ENCODE peak calls at places on chromosomes 3 and 15, in eight cellular contexts. V, Y, K, D, S, A, O and J are unnamed samples. For H3K9me3, the result is how much of the 10 kb centered on the place peaks cover.

GRCh38 chr3:158700559-158700958 is 28.1 kb upstream of the LXN start:
- DNase-seq in S (peak), A (no peak), O (no peak), Y (no peak), D (no peak), V (peak), K (no peak), J (no peak)

GRCh38 chr15:78880242-78880533 is 7.5 kb downstream of the MORF4L1 start:
- DNase-seq in S (peak), A (no peak), O (no peak), K (no peak), V (no peak), D (no peak), Y (no peak), J (no peak)

GRCh38 chr15:32028921-32029320 is 1.4 kb upstream of the CHRNA7 start:
- DNase-seq in D (no peak), A (no peak), Y (no peak), S (no peak), V (no peak), K (no peak), O (peak), J (no peak)

GRCh38 chr3:125313060-125313635 is 62.0 kb downstream of the ZNF148 start:
- DNase-seq in O (no peak), S (no peak), Y (no peak), A (no peak), K (no peak), D (no peak), V (no peak), J (no peak)

GRCh38 chr3:146026547-146026946 is 134.4 kb downstream of the PLOD2 start:
- DNase-seq in Y (no peak), V (no peak), S (peak), A (no peak), O (no peak), D (no peak), K (no peak), J (no peak)

GRCh38 chr3:134972836-134973455 is 177.9 kb downstream of the EPHB1 start:
- DNase-seq in Y (no peak), O (no peak), D (no peak), S (no peak), V (no peak), A (no peak), K (no peak), J (no peak)

GRCh38 chr15:72227192-72227586 is 3.8 kb downstream of the PKM start:
- DNase-seq in D (peak), Y (no peak), K (no peak), S (peak), O (no peak), A (no peak), V (peak), J (no peak)

GRCh38 chr3:77149382-77149781 is 109.5 kb downstream of the ROBO2 start:
- DNase-seq in A (no peak), D (no peak), S (no peak), V (no peak), Y (no peak), O (no peak), K (no peak), J (no peak)

GRCh38 chr3:42347928-42348327 is 62.5 kb downstream of the LYZL4 start:
- DNase-seq in O (no peak), S (no peak), Y (no peak), V (no peak), D (no peak), A (no peak), K (no peak), J (no peak)

GRCh38 chr3:136960838-136961836 is 3.4 kb downstream of the IL20RB start:
- DNase-seq in S (peak), O (no peak), K (no peak), Y (no peak), D (no peak), V (no peak), A (no peak), J (no peak)

GRCh38 chr3:143581972-143582722 is 266.1 kb downstream of the SLC9A9 start:
- DNase-seq in D (no peak), Y (no peak), K (no peak), S (no peak), A (no peak), O (no peak), V (no peak), J (no peak)

GRCh38 chr15:91318976-91319714 is 219.1 kb downstream of the SV2B start:
- DNase-seq in D (no peak), S (no peak), K (no peak), Y (no peak), O (no peak), A (no peak), V (no peak), J (no peak)

GRCh38 chr3:141065258-141065657 is 14.1 kb downstream of the SPSB4 start:
- DNase-seq in A (no peak), S (no peak), V (no peak), Y (no peak), O (no peak), D (peak), K (no peak), J (no peak)

GRCh38 chr3:183597959-183598358 is 37.5 kb upstream of the KLHL24 start:
- DNase-seq in Y (no peak), D (no peak), O (no peak), A (no peak), V (no peak), S (no peak), K (no peak), J (no peak)

GRCh38 chr3:139353920-139354556 is 10.2 kb downstream of the MRPS22 start:
- DNase-seq in A (peak), K (no peak), V (peak), Y (no peak), S (peak), D (no peak), O (peak), J (no peak)
- TF ChIP-seq CTCF in A (peak), K (no peak), V (peak), Y (no peak), S (peak), D (peak), O (peak), J (peak)

GRCh38 chr15:25095179-25095578 is 140.4 kb downstream of the SNRPN start:
- DNase-seq in O (no peak), D (no peak), S (no peak), V (no peak), Y (no peak), K (no peak), A (no peak), J (no peak)
- H3K9me3 ChIP-seq in O (under half), D (half or more), S (under half), V (under half), Y (under half), K (half or more), A (under half), J (under half)

DNA sequence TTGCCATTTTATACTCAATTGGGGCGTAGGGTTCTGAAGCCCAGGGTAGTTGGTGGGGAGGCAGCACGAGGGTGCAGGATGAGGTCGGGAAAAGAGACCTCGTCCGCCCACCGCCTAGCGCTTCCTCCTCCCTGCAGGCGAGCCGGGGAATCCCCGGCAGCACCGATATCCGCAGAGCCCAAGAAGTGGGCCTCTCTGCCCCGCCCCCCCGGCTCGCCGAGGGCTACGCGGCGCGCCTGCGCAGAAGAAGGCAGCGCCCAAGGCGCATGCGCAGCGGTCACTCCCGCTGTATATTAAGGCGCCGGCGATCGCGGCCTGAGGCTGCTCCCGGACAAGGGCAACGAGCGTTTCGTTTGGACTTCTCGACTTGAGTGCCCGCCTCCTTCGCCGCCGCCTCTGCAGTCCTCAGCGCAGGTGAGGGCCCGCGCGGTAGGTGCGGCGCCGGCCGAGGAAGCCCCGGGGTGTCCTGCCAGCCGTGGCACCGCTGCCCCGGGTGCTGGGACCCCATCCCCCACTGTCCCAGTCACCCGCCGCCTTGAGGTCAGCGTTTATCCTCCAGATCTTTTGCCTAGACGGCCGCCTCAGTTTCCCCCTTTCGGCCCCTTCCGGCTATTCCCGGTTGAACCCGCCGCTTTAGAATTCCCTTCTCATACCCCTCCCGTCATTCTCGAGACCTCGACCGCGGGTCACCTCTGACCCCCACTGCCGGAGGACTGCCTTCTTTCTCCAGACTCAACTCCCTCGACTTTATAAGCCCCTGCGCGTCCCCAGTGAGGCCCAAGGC is at the start of gene ALAS1:
- DNase-seq in Y (peak), V (peak), O (peak), K (peak), A (peak), S (peak), D (peak), J (peak)
- TF ChIP-seq CTCF in Y (no peak), V (peak), O (no peak), K (no peak), A (no peak), S (no peak), D (peak), J (peak)

GRCh38 chr3:44722103-44722401 is 7.4 kb upstream of the ZNF501 start:
- DNase-seq in D (no peak), V (no peak), S (no peak), O (no peak), Y (no peak), A (no peak), K (no peak), J (no peak)
- H3K9me3 ChIP-seq in D (half or more), V (under half), S (half or more), O (under half), Y (under half), A (half or more), K (half or more), J (half or more)

GRCh38 chr15:34473840-34474239 is 36.2 kb upstream of the GOLGA8A start:
- DNase-seq in K (no peak), V (no peak), S (no peak), O (no peak), D (no peak), Y (no peak), A (no peak), J (no peak)
- TF ChIP-seq CTCF in K (no peak), V (no peak), S (no peak), O (no peak), D (no peak), Y (no peak), A (no peak), J (no peak)

DNA sequence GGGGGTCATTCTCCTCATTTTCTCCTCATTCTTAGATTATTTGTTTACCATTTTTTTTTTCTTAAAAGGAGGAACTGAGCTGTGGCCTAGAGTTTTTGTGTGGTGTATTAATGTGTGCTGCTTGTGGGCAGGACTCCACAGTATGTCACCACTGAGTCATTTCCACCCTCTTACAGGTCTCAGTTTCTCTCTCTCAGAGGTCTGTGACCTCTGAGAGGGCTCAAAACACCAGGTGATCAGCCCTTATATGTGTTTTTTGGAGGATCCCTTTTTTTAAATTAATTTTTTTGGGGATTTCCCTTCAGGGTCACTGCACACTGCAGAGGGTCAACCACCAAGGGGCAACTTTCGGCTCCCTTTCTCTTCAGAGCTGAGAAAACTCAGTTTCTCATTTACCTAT is 166.4 kb downstream of the SUCNR1 start:
- DNase-seq in S (no peak), K (no peak), O (no peak), A (no peak), V (no peak), D (no peak), Y (no peak), J (no peak)
- H3K9me3 ChIP-seq in S (under half), K (under half), O (under half), A (under half), V (under half), D (under half), Y (under half), J (under half)

DNA sequence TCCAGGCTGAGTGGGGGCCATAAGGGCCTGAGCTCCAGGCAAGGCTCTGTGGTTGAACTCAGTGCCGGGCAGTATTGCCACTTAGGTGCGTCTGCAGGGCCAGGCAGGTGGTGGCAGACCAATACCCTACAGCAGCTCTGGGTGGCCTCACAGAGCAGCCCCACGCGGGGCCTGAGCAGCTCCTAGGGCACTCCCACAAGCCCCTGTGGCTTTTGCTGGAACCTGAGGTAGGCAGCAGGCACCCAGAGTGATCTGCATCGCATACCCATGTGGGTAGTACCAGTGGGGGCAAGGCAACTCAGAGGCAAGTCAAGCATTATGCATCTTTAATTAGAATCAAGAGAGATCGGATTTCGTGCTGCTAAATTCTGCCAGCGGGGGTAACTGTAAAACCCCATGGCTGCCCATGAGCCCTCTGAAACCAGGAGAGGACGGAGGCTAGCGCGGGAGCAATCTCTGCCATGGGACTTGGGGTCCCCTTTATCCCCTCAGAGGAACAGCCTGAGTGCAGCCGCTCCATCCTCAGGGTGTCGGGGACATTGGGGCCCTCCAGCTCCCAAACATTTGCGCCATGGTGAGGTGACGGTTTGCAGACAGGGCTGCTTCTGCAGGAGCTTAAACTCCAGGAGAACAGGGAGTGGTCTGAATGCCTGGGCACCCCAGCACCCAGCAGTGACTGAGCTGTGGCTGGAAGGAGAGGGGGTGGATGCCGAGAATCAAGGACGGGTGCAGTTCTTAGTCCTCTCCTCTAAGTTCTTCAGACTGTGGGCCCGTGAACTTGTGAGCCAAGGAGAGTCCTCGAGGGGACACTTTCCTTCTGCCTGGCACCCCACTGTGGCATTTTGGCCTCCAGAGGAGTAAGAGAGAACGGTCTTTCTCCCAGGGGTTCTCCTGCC is 62.4 kb upstream of the PCSK6 start:
- DNase-seq in S (no peak), V (no peak), K (no peak), O (no peak), A (no peak), D (peak), Y (no peak), J (no peak)
- TF ChIP-seq CTCF in S (no peak), V (no peak), K (no peak), O (no peak), A (no peak), D (no peak), Y (no peak), J (no peak)

GRCh38 chr15:25176991-25177954 is 222.5 kb downstream of the SNRPN start:
- DNase-seq in V (no peak), D (no peak), A (no peak), O (no peak), S (no peak), K (peak), Y (peak), J (no peak)
- H3K9me3 ChIP-seq in V (under half), D (half or more), A (half or more), O (under half), S (under half), K (half or more), Y (under half), J (half or more)

GRCh38 chr15:44537728-44538240 is 837 bp downstream of the EIF3J start:
- DNase-seq in S (peak), K (no peak), Y (no peak), O (no peak), A (no peak), V (no peak), D (no peak), J (no peak)
- TF ChIP-seq CTCF in S (no peak), K (no peak), Y (no peak), O (no peak), A (no peak), V (peak), D (no peak), J (no peak)

GRCh38 chr3:75727985-75728384 is 57.4 kb downstream of the ZNF717 start:
- DNase-seq in Y (no peak), A (no peak), K (no peak), O (no peak), S (no peak), V (no peak), D (no peak), J (no peak)
- H3K9me3 ChIP-seq in Y (under half), A (half or more), K (half or more), O (under half), S (under half), V (under half), D (half or more), J (half or more)